ENCODE peak calls at places on chromosomes 12 and 14, in nine cellular contexts. F is Panc1; Z is cardiac muscle cell; N is heart right ventricle; D is OCI-LY7; T is aorta; Q is PC-3; M is mesenchymal stem cell; H is effector memory CD4-positive, alpha-beta T cell. C is an unnamed sample. For H3K9me3, the result is how much of the 10 kb centered on the place peaks cover.

GRCh38 chr12:53224897-53225634 is 6.9 kb downstream of the RARG start:
- DNase-seq in F (no peak), Z (no peak), N (no peak), D (no peak), T (peak), Q (no peak), M (no peak), H (no peak), C (no peak)

GRCh38 chr12:459430-460258 is at the start of gene B4GALNT3:
- DNase-seq in F (no peak), Z (peak), N (peak), D (peak), T (peak), Q (peak), M (peak), H (peak), C (peak)

GRCh38 chr12:93784339-93785086 is 107.3 kb downstream of the CRADD start:
- DNase-seq in F (no peak), Z (peak), N (no peak), D (no peak), T (no peak), Q (peak), M (peak), H (peak), C (peak)

GRCh38 chr14:70896317-70896716 is 10.9 kb upstream of the PCNX1 start:
- DNase-seq in F (no peak), Z (no peak), N (no peak), D (no peak), T (no peak), Q (no peak), M (no peak), H (no peak), C (no peak)

GRCh38 chr12:132606466-132606865 is 3.9 kb downstream of the LRCOL1 start:
- DNase-seq in F (no peak), Z (no peak), N (no peak), D (no peak), T (no peak), Q (no peak), M (no peak), H (no peak), C (no peak)

GRCh38 chr12:48247181-48247966 is 44.3 kb upstream of the OR10AD1 start:
- DNase-seq in F (no peak), Z (no peak), N (no peak), D (no peak), T (no peak), Q (no peak), M (no peak), H (no peak), C (no peak)

GRCh38 chr12:122836027-122836921 is 1.0 kb downstream of the HIP1R start:
- DNase-seq in F (no peak), Z (peak), N (peak), D (peak), T (peak), Q (peak), M (peak), H (peak), C (no peak)

GRCh38 chr14:51828017-51828797 is 32.2 kb upstream of the GNG2 start:
- DNase-seq in F (no peak), Z (no peak), N (peak), D (peak), T (no peak), Q (peak), M (peak), H (peak), C (peak)

GRCh38 chr14:100402631-100403030 is 79.5 kb downstream of the SLC25A47 start:
- DNase-seq in F (no peak), Z (no peak), N (no peak), D (no peak), T (no peak), Q (no peak), M (no peak), H (no peak), C (no peak)

GRCh38 chr14:31510222-31510621 is 22.4 kb upstream of the GPR33 start:
- DNase-seq in F (peak), Z (peak), N (no peak), D (peak), T (no peak), Q (peak), M (peak), H (no peak), C (peak)

GRCh38 chr12:5201554-5202243 is 158.0 kb downstream of the KCNA5 start:
- DNase-seq in F (no peak), Z (peak), N (peak), D (no peak), T (no peak), Q (peak), M (peak), H (no peak), C (no peak)

GRCh38 chr14:67059576-67059975 is 129.7 kb upstream of the GARIN2 start:
- DNase-seq in F (no peak), Z (no peak), N (no peak), D (no peak), T (no peak), Q (no peak), M (no peak), H (no peak), C (no peak)

GRCh38 chr12:129964826-129965457 is 61.1 kb upstream of the TMEM132D start:
- DNase-seq in F (no peak), Z (no peak), N (no peak), D (no peak), T (no peak), Q (no peak), M (no peak), H (no peak), C (no peak)

GRCh38 chr14:64507376-64508156 is 3.0 kb downstream of the ZBTB1 start:
- DNase-seq in F (no peak), Z (no peak), N (no peak), D (no peak), T (no peak), Q (peak), M (peak), H (no peak), C (peak)

GRCh38 chr14:75981426-75981825 is 369 bp downstream of the TGFB3 start:
- DNase-seq in F (no peak), Z (peak), N (no peak), D (peak), T (no peak), Q (no peak), M (no peak), H (no peak), C (no peak)

GRCh38 chr14:75418779-75419768 is 8.7 kb upstream of the JDP2 start:
- DNase-seq in F (no peak), Z (peak), N (peak), D (peak), T (no peak), Q (no peak), M (no peak), H (no peak), C (peak)

GRCh38 chr14:73633517-73634332 is 11.1 kb upstream of the DNAL1 start:
- DNase-seq in F (peak), Z (peak), N (peak), D (peak), T (peak), Q (peak), M (peak), H (peak), C (peak)

GRCh38 chr12:6280672-6281071 is 29.8 kb upstream of the PLEKHG6 start:
- DNase-seq in F (no peak), Z (no peak), N (no peak), D (no peak), T (peak), Q (no peak), M (no peak), H (no peak), C (no peak)

GRCh38 chr12:63149884-63150254 is 1.1 kb downstream of the AVPR1A start:
- DNase-seq in F (no peak), Z (no peak), N (no peak), D (no peak), T (peak), Q (no peak), M (no peak), H (no peak), C (no peak)

GRCh38 chr14:85587152-85587697 is 57.3 kb downstream of the FLRT2 start:
- DNase-seq in F (no peak), Z (no peak), N (no peak), D (no peak), T (no peak), Q (peak), M (peak), H (no peak), C (no peak)

GRCh38 chr14:56807586-56808168 is 2.6 kb downstream of the OTX2 start:
- DNase-seq in F (no peak), Z (peak), N (no peak), D (no peak), T (no peak), Q (no peak), M (no peak), H (no peak), C (no peak)

GRCh38 chr12:79897617-79898016 is 37.3 kb downstream of the PPP1R12A start:
- DNase-seq in F (no peak), Z (no peak), N (no peak), D (no peak), T (no peak), Q (peak), M (peak), H (no peak), C (no peak)

GRCh38 chr14:99853206-99853605 is 60.0 kb downstream of the EML1 start:
- DNase-seq in F (no peak), Z (no peak), N (peak), D (no peak), T (no peak), Q (no peak), M (no peak), H (no peak), C (no peak)

GRCh38 chr14:95320076-95320895 is 578 bp upstream of the CLMN start:
- DNase-seq in F (no peak), Z (no peak), N (peak), D (peak), T (no peak), Q (no peak), M (no peak), H (no peak), C (no peak)

GRCh38 chr14:44453433-44454171 is 53.5 kb downstream of the FSCB start:
- DNase-seq in F (no peak), Z (no peak), N (no peak), D (no peak), T (no peak), Q (peak), M (no peak), H (no peak), C (no peak)

GRCh38 chr12:93043192-93043876 is 114.2 kb upstream of the EEA1 start:
- DNase-seq in F (no peak), Z (no peak), N (no peak), D (no peak), T (no peak), Q (no peak), M (no peak), H (no peak), C (no peak)

GRCh38 chr12:112584266-112584722 is 165.5 kb downstream of the PTPN11 start:
- DNase-seq in F (no peak), Z (no peak), N (no peak), D (peak), T (no peak), Q (peak), M (no peak), H (no peak), C (no peak)

GRCh38 chr12:54526800-54527630 is 22.4 kb upstream of the PDE1B start:
- DNase-seq in F (peak), Z (peak), N (peak), D (peak), T (peak), Q (peak), M (peak), H (no peak), C (peak)

GRCh38 chr12:7512528-7512927 is 9.0 kb upstream of the CD163 start:
- DNase-seq in F (no peak), Z (peak), N (no peak), D (no peak), T (no peak), Q (peak), M (peak), H (no peak), C (no peak)

GRCh38 chr12:45356822-45357546 is 141.1 kb downstream of the ANO6 start:
- DNase-seq in F (no peak), Z (no peak), N (no peak), D (no peak), T (no peak), Q (no peak), M (no peak), H (no peak), C (no peak)

GRCh38 chr12:28191690-28192089 is 1.4 kb downstream of the CCDC91 start:
- DNase-seq in F (no peak), Z (no peak), N (no peak), D (no peak), T (no peak), Q (no peak), M (peak), H (peak), C (peak)

GRCh38 chr12:124914392-124915248 is at the start of gene UBC:
- DNase-seq in F (no peak), Z (peak), N (peak), D (peak), T (peak), Q (peak), M (peak), H (peak), C (peak)

GRCh38 chr12:81930037-81930436 is 170.9 kb upstream of the PPFIA2 start:
- DNase-seq in F (no peak), Z (no peak), N (no peak), D (no peak), T (no peak), Q (no peak), M (no peak), H (no peak), C (no peak)

GRCh38 chr12:131860472-131861260 is 32.5 kb downstream of the MMP17 start:
- DNase-seq in F (peak), Z (no peak), N (peak), D (no peak), T (no peak), Q (peak), M (peak), H (no peak), C (no peak)

GRCh38 chr14:59482471-59483331 is 1.5 kb downstream of the L3HYPDH start:
- DNase-seq in F (peak), Z (peak), N (no peak), D (no peak), T (no peak), Q (peak), M (peak), H (no peak), C (peak)

GRCh38 chr14:54465654-54466053 is 23.1 kb downstream of the GMFB start:
- DNase-seq in F (no peak), Z (peak), N (no peak), D (no peak), T (no peak), Q (no peak), M (peak), H (no peak), C (no peak)

DNA sequence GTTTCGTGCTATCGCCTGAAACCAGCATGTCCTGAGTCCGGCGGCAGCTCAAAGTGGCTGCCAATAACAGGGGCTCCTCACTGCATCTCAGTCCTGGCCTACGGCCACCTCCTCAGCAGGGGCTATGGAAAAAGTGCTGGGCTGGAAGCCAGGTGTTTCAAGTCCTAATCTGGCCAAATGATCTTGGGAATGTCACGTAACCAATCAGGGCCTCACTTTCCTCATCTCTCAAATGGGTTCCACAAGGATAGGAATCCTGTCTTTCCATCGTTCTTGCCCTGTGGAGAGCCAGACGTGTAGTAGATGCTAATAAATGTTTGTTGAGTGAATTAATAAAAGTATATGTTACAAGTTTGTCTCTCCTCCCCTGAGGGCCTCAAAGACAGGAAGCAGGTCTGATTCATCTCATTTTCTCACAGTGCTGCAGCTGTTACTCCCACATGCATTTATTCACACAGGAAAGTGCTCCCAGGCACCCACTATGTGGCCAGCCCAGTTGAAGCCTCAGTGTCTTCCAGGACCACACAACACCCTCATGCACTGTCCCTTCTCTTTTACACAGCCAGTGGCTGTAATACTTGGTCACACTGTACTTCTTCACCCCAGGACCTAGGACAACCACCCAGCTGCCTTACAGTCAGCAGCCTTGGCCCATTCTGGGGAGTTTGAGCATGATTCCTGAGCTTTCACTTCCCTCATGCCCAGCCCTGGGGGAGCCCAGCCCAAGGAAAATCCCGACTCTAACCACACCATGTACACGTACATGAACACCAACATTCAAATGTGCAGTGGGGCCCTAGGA is 5.0 kb downstream of the CMKLR1 start:
- DNase-seq in F (no peak), Z (no peak), N (no peak), D (no peak), T (peak), Q (peak), M (no peak), H (no peak), C (no peak)
- H3K9me3 ChIP-seq in F (under half), Z (under half), N (under half), D (under half), T (under half), Q (under half), M (under half), H (under half), C (under half)

GRCh38 chr12:46413368-46413767 is 40.8 kb upstream of the SLC38A2 start:
- DNase-seq in F (no peak), Z (no peak), N (no peak), D (no peak), T (no peak), Q (no peak), M (no peak), H (no peak), C (no peak)
- H3K4me3 ChIP-seq in F (no peak), Z (no peak), N (no peak), D (no peak), T (no peak), Q (no peak), M (no peak), H (no peak), C (no peak)

DNA sequence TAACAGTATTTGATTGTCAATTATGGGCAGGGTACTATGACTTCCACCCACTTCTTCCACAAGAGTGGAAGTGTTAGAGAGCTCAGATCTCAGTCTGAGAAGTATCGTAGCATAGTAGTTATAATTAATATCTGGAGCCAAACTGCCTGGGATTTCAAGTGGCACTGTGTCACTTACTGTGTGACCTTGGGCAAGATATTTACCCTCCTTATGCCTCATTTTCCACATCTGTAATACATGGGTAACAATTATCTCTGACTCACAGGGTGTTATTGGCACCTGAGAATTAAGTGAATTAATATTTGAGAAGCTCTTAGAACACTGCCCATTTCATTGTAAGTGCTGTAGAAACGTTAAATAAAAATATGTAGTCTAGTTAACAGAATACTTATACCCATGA is 11.5 kb downstream of the RAB21 start:
- DNase-seq in F (no peak), Z (no peak), N (no peak), D (no peak), T (no peak), Q (no peak), M (no peak), H (no peak), C (no peak)
- H3K9me3 ChIP-seq in F (under half), Z (under half), N (under half), D (under half), T (under half), Q (under half), M (under half), H (under half), C (under half)

GRCh38 chr12:64718649-64719048 is 40.6 kb downstream of the GNS start:
- DNase-seq in F (no peak), Z (no peak), N (no peak), D (no peak), T (no peak), Q (no peak), M (no peak), H (no peak), C (no peak)
- H3K4me3 ChIP-seq in F (no peak), Z (no peak), N (no peak), D (no peak), T (no peak), Q (no peak), M (no peak), H (no peak), C (no peak)

C was measured in CD4-positive, CD25-positive, alpha-beta regulatory T cell.